ENCODE peak calls at places on chromosomes 6 and 20, in seven cellular contexts. K is DMS153; B is effector memory CD8-positive, alpha-beta T cell; V is kidney tubule cell; C is kidney epithelial cell; T is activated T-cell treated with anti-CD3 and anti-CD28 coated beads for 1 hour; A is neural crest cell. P is an unnamed sample.

GRCh38 chr6:32060966-32061655 is 22.9 kb downstream of the CYP21A2 start:
- DNase-seq in K (no peak), B (no peak), V (no peak), C (no peak), T (no peak), A (no peak), P (no peak)

GRCh38 chr6:53315086-53315724 is 33.5 kb downstream of the ELOVL5 start:
- DNase-seq in K (no peak), B (no peak), V (no peak), C (no peak), T (no peak), A (no peak), P (no peak)

GRCh38 chr6:1255646-1256365 is 56.1 kb upstream of the FOXQ1 start:
- DNase-seq in K (no peak), B (no peak), V (peak), C (no peak), T (no peak), A (no peak), P (no peak)

GRCh38 chr20:24948939-24949679 is at the start of gene CST7:
- DNase-seq in K (no peak), B (peak), V (no peak), C (no peak), T (peak), A (no peak), P (no peak)

GRCh38 chr6:144415014-144415413 is 129.9 kb downstream of the UTRN start:
- DNase-seq in K (peak), B (no peak), V (peak), C (peak), T (no peak), A (no peak), P (no peak)

GRCh38 chr20:43409041-43409913 is 48.4 kb upstream of the SRSF6 start:
- DNase-seq in K (peak), B (no peak), V (peak), C (no peak), T (no peak), A (peak), P (no peak)

GRCh38 chr6:21887301-21888185 is 294.0 kb downstream of the SOX4 start:
- DNase-seq in K (peak), B (no peak), V (peak), C (no peak), T (no peak), A (no peak), P (no peak)

GRCh38 chr6:154249499-154250298 is 106.9 kb downstream of the IPCEF1 start:
- DNase-seq in K (no peak), B (no peak), V (peak), C (peak), T (no peak), A (no peak), P (no peak)

GRCh38 chr6:132813173-132813856 is 1.1 kb upstream of the RPS12 start:
- DNase-seq in K (peak), B (peak), V (peak), C (no peak), T (peak), A (no peak), P (peak)

GRCh38 chr6:72580281-72580940 is 41.5 kb upstream of the KCNQ5 start:
- DNase-seq in K (peak), B (no peak), V (peak), C (peak), T (no peak), A (no peak), P (no peak)

GRCh38 chr6:136774228-136775041 is 17.8 kb downstream of the MAP3K5 start:
- DNase-seq in K (no peak), B (no peak), V (peak), C (no peak), T (no peak), A (no peak), P (no peak)

GRCh38 chr20:36228809-36229208 is 7.5 kb upstream of the AAR2 start:
- DNase-seq in K (no peak), B (no peak), V (no peak), C (no peak), T (no peak), A (no peak), P (no peak)

GRCh38 chr20:62952373-62953166 is at the start of gene SLC17A9:
- DNase-seq in K (no peak), B (peak), V (peak), C (no peak), T (no peak), A (no peak), P (no peak)